ENCODE peak calls at places on chromosomes 6 and 20, in five cellular contexts. B is H9, J is H1, Y is trophoblast cell, X is mesenchymal stem cell. F is an unnamed sample.

GRCh38 chr6:133587396-133587795 is 301.5 kb upstream of the TCF21 start:
- DNase-seq in Y (no peak), X (no peak), B (no peak), J (no peak), F (no peak)

GRCh38 chr20:51486197-51487005 is 56.1 kb downstream of the NFATC2 start:
- DNase-seq in B (no peak), J (no peak), X (peak), Y (no peak), F (no peak)

GRCh38 chr6:2021713-2022125 is 223.7 kb downstream of the GMDS start:
- DNase-seq in X (peak), Y (no peak), B (no peak), J (no peak), F (peak)

GRCh38 chr20:62143976-62144825 is 632 bp downstream of the SS18L1 start:
- DNase-seq in B (peak), X (peak), Y (peak), J (no peak), F (no peak)

GRCh38 chr6:142088858-142089216 is 43.9 kb upstream of the GJE1 start:
- DNase-seq in X (peak), B (peak), Y (peak), J (peak), F (no peak)

GRCh38 chr6:15247750-15248450 is 2.0 kb downstream of the JARID2 start:
- DNase-seq in X (peak), Y (peak), J (peak), B (peak), F (no peak)

GRCh38 chr20:34262488-34263288 is 21.5 kb downstream of the ASIP start:
- DNase-seq in Y (peak), B (no peak), X (peak), J (no peak), F (no peak)

GRCh38 chr6:67792996-67793395 is 842.1 kb upstream of the ADGRB3 start:
- DNase-seq in X (no peak), B (no peak), J (no peak), Y (no peak), F (no peak)

GRCh38 chr6:131226465-131226864 is 91.2 kb downstream of the AKAP7 start:
- DNase-seq in X (no peak), J (no peak), Y (no peak), B (no peak), F (no peak)

GRCh38 chr6:161437851-161438250 is 164.0 kb upstream of the AGPAT4 start:
- DNase-seq in Y (no peak), B (no peak), J (no peak), X (no peak), F (no peak)

GRCh38 chr6:156185113-156185512 is 592.1 kb upstream of the ARID1B start:
- DNase-seq in X (no peak), Y (no peak), B (no peak), J (no peak), F (no peak)

GRCh38 chr20:34299925-34300806 is 3.0 kb downstream of the AHCY start:
- DNase-seq in J (no peak), B (no peak), Y (no peak), X (peak), F (no peak)

GRCh38 chr6:10407018-10407673 is 7.7 kb downstream of the TFAP2A start:
- DNase-seq in B (no peak), X (no peak), J (no peak), Y (no peak), F (no peak)

GRCh38 chr6:137867685-137868509 is 838 bp downstream of the TNFAIP3 start:
- DNase-seq in Y (peak), X (peak), J (peak), B (peak), F (peak)

GRCh38 chr20:20412750-20413149 is 44.8 kb downstream of the INSM1 start:
- DNase-seq in J (no peak), Y (no peak), X (no peak), B (no peak), F (no peak)

GRCh38 chr6:49202923-49203322 is 260.1 kb downstream of the MMUT start:
- DNase-seq in Y (no peak), B (no peak), J (no peak), X (peak), F (no peak)

DNA sequence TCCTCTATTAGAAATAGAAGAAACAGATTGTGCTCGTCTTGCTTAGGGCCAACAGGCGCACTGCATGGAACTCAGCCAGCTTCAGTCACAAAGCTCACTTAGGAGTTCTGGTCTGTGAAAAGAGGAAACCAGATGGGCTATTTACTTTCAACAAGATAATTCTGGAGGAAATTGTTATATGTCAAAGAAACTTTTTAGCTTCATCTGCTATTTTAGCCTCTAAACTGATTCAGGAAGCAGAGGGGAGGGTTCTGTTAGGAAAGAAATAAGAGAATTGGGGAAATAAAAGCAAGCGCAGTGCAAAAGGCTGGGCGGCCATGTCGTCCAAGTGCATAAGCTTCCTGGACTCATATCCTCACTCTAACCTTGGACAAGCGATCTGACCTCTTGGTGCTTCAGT is 21.3 kb downstream of the PRKN start:
- DNase-seq in X (no peak), B (no peak), Y (no peak), J (no peak), F (no peak)
- H3K9ac ChIP-seq in X (peak), B (no peak), Y (no peak), J (no peak), F (no peak)

DNA sequence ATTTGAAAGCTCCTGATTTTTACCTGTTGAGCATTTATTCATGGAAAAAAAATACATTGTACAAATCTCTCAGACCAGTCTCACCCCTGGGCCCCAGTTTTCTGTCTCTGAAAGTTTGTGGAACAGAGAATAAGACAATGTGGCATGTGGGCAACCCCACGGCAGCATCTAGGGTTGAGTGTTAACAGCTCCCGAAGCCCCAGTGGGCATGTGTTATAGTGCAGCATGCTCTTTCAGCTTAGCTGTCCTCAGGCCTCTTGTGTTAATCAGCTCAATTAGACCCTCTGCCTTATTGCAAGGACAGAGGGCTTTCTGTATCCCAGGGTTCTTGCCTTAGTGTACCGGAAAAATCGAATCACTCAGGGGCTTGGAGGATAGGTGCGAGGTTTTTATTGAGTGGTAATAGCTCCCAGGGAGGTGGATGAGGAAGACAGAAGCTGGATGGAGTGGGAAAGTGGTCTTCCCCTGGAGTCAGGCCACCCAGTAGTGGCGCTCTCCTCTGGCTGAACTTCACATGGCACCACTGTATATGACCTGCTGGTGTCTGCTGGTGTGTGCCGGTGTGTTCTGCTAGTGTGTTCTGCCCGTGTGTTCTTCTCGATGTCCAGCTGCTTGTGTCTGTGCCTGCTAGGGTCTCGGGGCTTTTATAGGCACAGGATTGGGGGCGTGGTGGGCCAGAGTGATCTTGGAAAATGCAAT is 382.8 kb downstream of the EPM2A start:
- DNase-seq in B (no peak), Y (no peak), X (no peak), J (no peak), F (no peak)
- H2BK12ac ChIP-seq in B (no peak), Y (no peak), X (no peak), J (no peak), F (no peak)

GRCh38 chr6:16921399-16922110 is 160.3 kb upstream of the ATXN1 start:
- DNase-seq in J (no peak), Y (no peak), X (peak), B (no peak), F (no peak)
- H2BK120ac ChIP-seq in J (no peak), Y (no peak), X (no peak), B (no peak), F (no peak)

DNA sequence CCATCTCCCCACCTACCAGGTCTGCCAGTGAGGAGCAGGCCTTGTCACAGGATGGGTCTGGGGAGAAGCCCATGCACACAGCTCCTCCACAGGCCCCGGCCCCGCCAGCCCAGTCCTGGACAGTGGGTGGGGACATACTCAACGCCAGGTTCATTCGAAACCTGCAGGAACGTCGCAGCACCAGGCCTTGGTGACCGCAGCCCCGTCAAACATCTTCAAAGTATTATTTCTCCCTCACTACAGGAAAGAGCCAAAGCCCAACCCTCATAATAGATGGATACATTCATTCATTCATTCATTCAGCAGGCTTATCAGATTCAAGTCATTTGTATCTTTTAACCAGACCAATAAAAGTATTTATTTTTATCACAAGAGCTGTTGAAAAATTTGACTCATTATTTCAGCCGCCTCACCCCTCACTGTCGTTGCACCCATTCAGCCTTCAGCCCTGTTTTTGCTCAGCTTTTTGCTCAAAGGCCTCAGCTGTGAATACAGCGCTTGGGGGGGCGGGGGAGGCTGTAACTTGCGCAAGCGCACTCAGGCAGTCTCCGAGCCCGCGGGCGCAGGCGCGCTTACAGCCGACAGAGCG is 389 bp upstream of the C6orf136 start:
- DNase-seq in J (peak), X (no peak), Y (peak), B (peak), F (no peak)
- H3K9ac ChIP-seq in J (no peak), X (peak), Y (peak), B (no peak), F (peak)

GRCh38 chr6:159062564-159062945 is 17.8 kb upstream of the TAGAP start:
- DNase-seq in X (no peak), B (no peak), Y (no peak), J (no peak), F (no peak)
- H2BK12ac ChIP-seq in X (no peak), B (no peak), Y (no peak), J (no peak), F (no peak)